ENCODE peak calls at places on chromosomes 3 and 15, in five cellular contexts. B is lower lobe of right lung, X is Peyer's patch, M is tibial nerve, Y is aorta. A is an unnamed sample.

GRCh38 chr15:100559330-100559729 is 30.6 kb upstream of the CERS3 start:
- DNase-seq in X (no peak), B (no peak), Y (no peak), M (no peak), A (peak; percentile 85)

GRCh38 chr3:123941150-123941941 is 19.7 kb downstream of the CCDC14 start:
- DNase-seq in B (no peak), Y (no peak), M (no peak), X (no peak), A (peak; percentile 52)

GRCh38 chr3:32203854-32204253 is 34.6 kb upstream of the CMTM8 start:
- DNase-seq in Y (no peak), M (no peak), X (no peak), B (no peak), A (peak; percentile 47)

GRCh38 chr3:68943753-68944500 is 11.6 kb upstream of the TAFA4 start:
- DNase-seq in B (no peak), M (no peak), Y (no peak), X (no peak), A (no peak)

GRCh38 chr3:174869448-174869847 is 10.3 kb downstream of the NAALADL2 start:
- DNase-seq in M (no peak), B (no peak), X (no peak), Y (no peak), A (no peak)

GRCh38 chr3:8516047-8516671 is 14.5 kb downstream of the LMCD1 start:
- DNase-seq in Y (no peak), B (no peak), M (no peak), X (no peak), A (no peak)

GRCh38 chr3:39407773-39408492 is 1.4 kb downstream of the RPSA start:
- DNase-seq in M (no peak), X (no peak), B (no peak), Y (no peak), A (peak; percentile 38)

GRCh38 chr3:114307222-114307840 is 13.5 kb downstream of the TIGIT start:
- DNase-seq in Y (no peak), X (no peak), M (no peak), B (no peak), A (no peak)

GRCh38 chr15:80836223-80836622 is 57.1 kb downstream of the CEMIP start:
- DNase-seq in M (no peak), Y (no peak), X (no peak), B (no peak), A (no peak)

GRCh38 chr3:185065059-185065458 is 87.8 kb downstream of the C3orf70 start:
- DNase-seq in X (no peak), Y (no peak), M (no peak), B (no peak), A (no peak)

GRCh38 chr3:132486086-132486485 is 68.8 kb downstream of the DNAJC13 start:
- DNase-seq in X (no peak), B (no peak), Y (no peak), M (no peak), A (peak; percentile 59)

GRCh38 chr3:39869890-39870289 is 60.5 kb downstream of the MYRIP start:
- DNase-seq in B (no peak), M (no peak), X (no peak), Y (no peak), A (no peak)

GRCh38 chr3:172709776-172710708 is 825 bp downstream of the NCEH1 start:
- DNase-seq in X (peak; percentile 68), Y (peak; percentile 65), M (peak; percentile 18), B (peak; percentile 54), A (peak; percentile 77)

GRCh38 chr3:85567074-85567676 is 608.4 kb downstream of the CADM2 start:
- DNase-seq in B (no peak), Y (peak; percentile 49), M (peak; percentile 23), X (no peak), A (peak; percentile 61)

GRCh38 chr15:68469162-68470048 is 37.4 kb upstream of the ITGA11 start:
- DNase-seq in Y (no peak), M (no peak), X (no peak), B (no peak), A (no peak)

GRCh38 chr3:55445551-55445950 is 41.6 kb downstream of the WNT5A start:
- DNase-seq in B (peak; percentile 70), Y (no peak), M (no peak), X (peak; percentile 69), A (no peak)

GRCh38 chr15:70741107-70741511 is 22.2 kb downstream of the UACA start:
- DNase-seq in M (peak; percentile 39), B (no peak), X (no peak), Y (peak; percentile 77), A (peak; percentile 89)

GRCh38 chr15:87477056-87477455 is 779.5 kb downstream of the NTRK3 start:
- DNase-seq in X (no peak), M (no peak), B (no peak), Y (no peak), A (no peak)

GRCh38 chr15:87483468-87483867 is 773.1 kb downstream of the NTRK3 start:
- DNase-seq in B (no peak), Y (no peak), X (no peak), M (no peak), A (no peak)

GRCh38 chr15:87478688-87479072 is 777.9 kb downstream of the NTRK3 start:
- DNase-seq in M (no peak), B (no peak), Y (no peak), X (no peak), A (no peak)

DNA sequence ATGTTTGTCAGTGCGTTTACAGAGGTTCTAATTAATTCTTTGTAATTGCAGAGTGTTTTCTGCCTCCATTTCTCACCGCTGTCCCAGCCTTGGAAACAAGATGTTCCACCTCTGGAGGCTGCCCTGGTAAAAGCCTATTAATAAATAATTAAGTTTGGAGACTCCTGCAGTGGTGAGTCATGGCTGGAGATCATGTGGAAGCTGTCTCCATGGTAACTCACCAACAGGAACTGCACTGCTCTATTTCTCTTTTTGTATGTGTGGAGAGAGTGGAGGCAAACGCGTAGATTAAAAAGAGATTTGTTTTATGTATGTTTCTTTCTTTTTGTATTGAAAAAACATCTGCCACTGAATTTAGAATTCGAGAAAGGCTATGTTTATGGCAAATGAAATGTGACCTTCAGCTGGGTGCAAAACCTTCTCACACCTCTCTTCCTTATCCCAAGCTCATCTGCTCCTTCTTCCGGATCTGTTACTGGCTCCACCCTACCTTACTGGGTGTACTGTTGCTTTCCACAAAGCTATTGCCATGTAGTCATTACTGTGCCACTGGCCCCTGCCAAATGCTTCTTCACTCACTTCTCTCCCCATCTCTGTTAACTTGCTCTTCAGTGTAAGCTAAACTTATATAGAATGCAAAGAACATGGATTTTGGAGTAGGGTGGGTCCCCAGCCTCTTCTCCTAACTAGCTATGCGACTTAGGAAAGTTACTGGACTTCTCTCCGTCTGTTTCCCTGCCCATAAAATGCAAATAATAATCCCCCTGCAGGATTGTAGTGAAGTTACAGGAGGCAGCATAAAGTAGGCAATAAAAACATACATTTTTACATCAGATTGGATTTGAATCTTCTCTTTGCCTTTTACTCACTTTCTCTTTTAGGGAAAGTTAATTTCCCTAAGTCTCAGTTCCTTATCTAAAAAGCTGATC is 778.5 kb downstream of the NTRK3 start:
- DNase-seq in B (no peak), Y (peak; percentile 50), M (peak; percentile 17), X (no peak), A (peak; percentile 74)
- H3K4me3 ChIP-seq in B (no peak overlapping the region), Y (no peak overlapping the region), M (peak overlapping the region; percentile 15), X (no peak overlapping the region), A (no peak overlapping the region)

DNA sequence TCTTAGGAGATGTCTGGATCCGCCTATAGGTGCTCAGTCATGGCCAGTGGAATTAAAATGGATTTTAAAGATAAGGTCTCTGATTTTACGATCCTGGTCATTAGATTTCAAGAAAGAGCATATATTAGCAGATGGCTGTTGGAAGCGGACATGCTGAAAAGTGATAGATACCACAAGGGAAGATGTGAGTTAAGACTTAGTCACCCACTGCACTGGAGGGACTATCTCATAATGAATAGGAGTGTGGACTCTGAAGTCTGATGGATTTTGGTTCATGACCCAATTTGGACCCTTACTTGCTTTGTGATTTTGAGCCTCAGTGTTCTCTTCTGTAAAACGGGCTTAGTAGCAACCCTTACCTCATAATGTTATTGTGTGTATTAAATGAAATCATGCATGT is 214.7 kb downstream of the CHST2 start:
- DNase-seq in X (no peak), B (no peak), Y (no peak), M (no peak), A (peak; percentile 31)
- H3K4me3 ChIP-seq in X (no peak overlapping the region), B (no peak overlapping the region), Y (no peak overlapping the region), M (no peak overlapping the region), A (no peak overlapping the region)

GRCh38 chr15:60751985-60752952 is 273.3 kb upstream of the ICE2 start:
- DNase-seq in B (no peak), X (no peak), M (no peak), Y (no peak), A (no peak)
- H3K4me3 ChIP-seq in B (peak overlapping the region; percentile 11), X (no peak overlapping the region), M (peak overlapping the region; percentile 22), Y (peak overlapping the region; percentile 23), A (no peak overlapping the region)

GRCh38 chr3:52788890-52789745 is 5.5 kb upstream of the ITIH3 start:
- DNase-seq in X (no peak), Y (peak; percentile 36), M (no peak), B (peak; percentile 6), A (no peak)

GRCh38 chr3:52790741-52791140 is 3.9 kb upstream of the ITIH3 start:
- DNase-seq in Y (peak; percentile 35), B (no peak), X (no peak), M (no peak), A (no peak)

GRCh38 chr3:52791396-52791795 is 3.2 kb upstream of the ITIH3 start:
- DNase-seq in M (no peak), X (no peak), Y (peak; percentile 33), B (no peak), A (no peak)

GRCh38 chr3:52789746-52790040 is 4.9 kb upstream of the ITIH3 start:
- DNase-seq in X (no peak), Y (no peak), M (no peak), B (peak; percentile 33), A (no peak)

DNA sequence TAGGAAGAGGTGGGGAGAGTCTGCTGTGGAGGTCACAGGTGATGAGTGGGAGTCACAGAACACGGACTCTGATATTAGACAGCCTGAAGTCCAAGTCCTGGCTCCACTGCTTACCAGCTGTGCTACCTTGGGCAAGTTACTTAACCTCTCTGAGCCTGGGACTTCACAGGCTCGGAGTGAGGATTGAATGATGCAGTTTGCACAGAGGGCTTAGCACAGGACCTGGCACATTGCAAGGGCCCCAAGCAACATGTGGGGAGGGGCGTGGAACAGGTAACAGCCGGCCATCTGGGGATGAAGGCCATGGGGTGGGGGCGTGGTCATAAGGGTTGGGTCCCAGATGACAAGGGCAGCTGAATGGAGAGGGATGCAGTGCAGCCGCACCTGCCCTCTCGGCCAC is 4.3 kb upstream of the ITIH3 start:
- DNase-seq in B (no peak), M (no peak), Y (peak; percentile 26), X (no peak), A (no peak)
- H3K4me3 ChIP-seq in B (no peak overlapping the region), M (no peak overlapping the region), Y (no peak overlapping the region), X (no peak overlapping the region), A (no peak overlapping the region)